ENCODE peak calls at places on chromosomes 6 and 20, in five cellular contexts. One of them, this sample, is unnamed.

GRCh38 chr6:144295981-144296767 is 11.0 kb downstream of the UTRN start:
- DNase-seq in CD4-positive, alpha-beta T cell: no peak
- DNase-seq in endothelial cell: no peak
- DNase-seq in progenitor cell of endocrine pancreas: no peak
- DNase-seq in MCF 10A: no peak
- DNase-seq in this sample: no peak

GRCh38 chr20:40525356-40525755 is 163.7 kb downstream of the MAFB start:
- DNase-seq in progenitor cell of endocrine pancreas: no peak
- DNase-seq in CD4-positive, alpha-beta T cell: no peak
- DNase-seq in MCF 10A: peak; percentile 55
- DNase-seq in endothelial cell: no peak
- DNase-seq in this sample: no peak

GRCh38 chr6:53593001-53593488 is 48.1 kb upstream of the GCLC start:
- DNase-seq in MCF 10A: peak; percentile 25
- DNase-seq in CD4-positive, alpha-beta T cell: no peak
- DNase-seq in endothelial cell: no peak
- DNase-seq in progenitor cell of endocrine pancreas: no peak
- DNase-seq in this sample: no peak

GRCh38 chr6:113397229-113397628 is 459.9 kb upstream of the MARCKS start:
- DNase-seq in CD4-positive, alpha-beta T cell: no peak
- DNase-seq in endothelial cell: no peak
- DNase-seq in progenitor cell of endocrine pancreas: no peak
- DNase-seq in MCF 10A: no peak
- DNase-seq in this sample: no peak

GRCh38 chr6:43396408-43397149 is 27.1 kb upstream of the ZNF318 start:
- DNase-seq in progenitor cell of endocrine pancreas: no peak
- DNase-seq in CD4-positive, alpha-beta T cell: no peak
- DNase-seq in MCF 10A: no peak
- DNase-seq in endothelial cell: no peak
- DNase-seq in this sample: no peak

GRCh38 chr6:87287251-87287650 is 35.1 kb upstream of the SMIM8 start:
- DNase-seq in progenitor cell of endocrine pancreas: no peak
- DNase-seq in MCF 10A: no peak
- DNase-seq in endothelial cell: no peak
- DNase-seq in CD4-positive, alpha-beta T cell: no peak
- DNase-seq in this sample: no peak

GRCh38 chr20:54137115-54137514 is 36.7 kb downstream of the CYP24A1 start:
- DNase-seq in endothelial cell: no peak
- DNase-seq in CD4-positive, alpha-beta T cell: no peak
- DNase-seq in progenitor cell of endocrine pancreas: no peak
- DNase-seq in MCF 10A: no peak
- DNase-seq in this sample: no peak

GRCh38 chr20:45361794-45362193 is 1.2 kb upstream of the SYS1 start:
- DNase-seq in endothelial cell: no peak
- DNase-seq in progenitor cell of endocrine pancreas: no peak
- DNase-seq in MCF 10A: no peak
- DNase-seq in CD4-positive, alpha-beta T cell: no peak
- DNase-seq in this sample: no peak

GRCh38 chr20:12391099-12391498 is 473.4 kb downstream of the BTBD3 start:
- DNase-seq in MCF 10A: no peak
- DNase-seq in CD4-positive, alpha-beta T cell: no peak
- DNase-seq in endothelial cell: no peak
- DNase-seq in progenitor cell of endocrine pancreas: no peak
- DNase-seq in this sample: no peak

GRCh38 chr20:25065625-25066338 is 7.8 kb upstream of the ACSS1 start:
- DNase-seq in progenitor cell of endocrine pancreas: no peak
- DNase-seq in MCF 10A: peak; percentile 59
- DNase-seq in CD4-positive, alpha-beta T cell: peak; percentile 72
- DNase-seq in endothelial cell: peak; percentile 54
- DNase-seq in this sample: no peak

GRCh38 chr6:107866606-107867301 is 42.6 kb upstream of the SCML4 start:
- DNase-seq in progenitor cell of endocrine pancreas: no peak
- DNase-seq in MCF 10A: peak; percentile 60
- DNase-seq in CD4-positive, alpha-beta T cell: no peak
- DNase-seq in endothelial cell: peak; percentile 17
- DNase-seq in this sample: no peak

GRCh38 chr6:1640476-1640875 is 30.8 kb downstream of the FOXC1 start:
- DNase-seq in MCF 10A: no peak
- DNase-seq in CD4-positive, alpha-beta T cell: peak; percentile 23
- DNase-seq in endothelial cell: no peak
- DNase-seq in progenitor cell of endocrine pancreas: no peak
- DNase-seq in this sample: no peak

GRCh38 chr6:166168616-166169548 is 1.2 kb upstream of the TBXT start:
- DNase-seq in endothelial cell: peak; percentile 25
- DNase-seq in MCF 10A: no peak
- DNase-seq in CD4-positive, alpha-beta T cell: no peak
- DNase-seq in progenitor cell of endocrine pancreas: no peak
- DNase-seq in this sample: no peak

GRCh38 chr6:136113736-136114173 is 136.4 kb downstream of the MTFR2 start:
- DNase-seq in CD4-positive, alpha-beta T cell: no peak
- DNase-seq in endothelial cell: peak; percentile 57
- DNase-seq in MCF 10A: peak; percentile 34
- DNase-seq in progenitor cell of endocrine pancreas: no peak
- DNase-seq in this sample: peak; percentile 48

GRCh38 chr6:3318226-3318625 is 59.5 kb downstream of the PSMG4 start:
- DNase-seq in CD4-positive, alpha-beta T cell: peak; percentile 44
- DNase-seq in endothelial cell: no peak
- DNase-seq in progenitor cell of endocrine pancreas: no peak
- DNase-seq in MCF 10A: no peak
- DNase-seq in this sample: no peak

GRCh38 chr6:3494391-3495100 is 37.7 kb upstream of the SLC22A23 start:
- DNase-seq in MCF 10A: no peak
- DNase-seq in CD4-positive, alpha-beta T cell: no peak
- DNase-seq in endothelial cell: no peak
- DNase-seq in progenitor cell of endocrine pancreas: no peak
- DNase-seq in this sample: no peak

GRCh38 chr20:22939181-22939580 is 95.9 kb upstream of the SSTR4 start:
- DNase-seq in endothelial cell: no peak
- DNase-seq in progenitor cell of endocrine pancreas: no peak
- DNase-seq in MCF 10A: no peak
- DNase-seq in CD4-positive, alpha-beta T cell: no peak
- DNase-seq in this sample: no peak

GRCh38 chr6:29680904-29681303 is at the start of gene ZFP57:
- DNase-seq in progenitor cell of endocrine pancreas: no peak
- DNase-seq in CD4-positive, alpha-beta T cell: no peak
- DNase-seq in endothelial cell: no peak
- DNase-seq in MCF 10A: no peak
- DNase-seq in this sample: no peak

GRCh38 chr20:62624325-62624690 is 18.0 kb upstream of the SLCO4A1 start:
- DNase-seq in endothelial cell: no peak
- DNase-seq in CD4-positive, alpha-beta T cell: no peak
- DNase-seq in progenitor cell of endocrine pancreas: no peak
- DNase-seq in MCF 10A: peak; percentile 33
- DNase-seq in this sample: no peak

GRCh38 chr6:92369309-92369708 is 1050.0 kb downstream of the EPHA7 start:
- DNase-seq in endothelial cell: no peak
- DNase-seq in MCF 10A: no peak
- DNase-seq in progenitor cell of endocrine pancreas: no peak
- DNase-seq in CD4-positive, alpha-beta T cell: no peak
- DNase-seq in this sample: no peak

GRCh38 chr6:18600236-18600635 is 213.1 kb downstream of the RNF144B start:
- DNase-seq in progenitor cell of endocrine pancreas: no peak
- DNase-seq in MCF 10A: no peak
- DNase-seq in CD4-positive, alpha-beta T cell: no peak
- DNase-seq in endothelial cell: no peak
- DNase-seq in this sample: no peak

GRCh38 chr20:61510778-61511330 is 258.8 kb downstream of the CDH4 start:
- DNase-seq in progenitor cell of endocrine pancreas: no peak
- DNase-seq in MCF 10A: no peak
- DNase-seq in CD4-positive, alpha-beta T cell: no peak
- DNase-seq in endothelial cell: no peak
- DNase-seq in this sample: no peak

GRCh38 chr6:2917065-2917464 is 14.0 kb upstream of the SERPINB9 start:
- DNase-seq in MCF 10A: no peak
- DNase-seq in CD4-positive, alpha-beta T cell: no peak
- DNase-seq in endothelial cell: no peak
- DNase-seq in progenitor cell of endocrine pancreas: no peak
- DNase-seq in this sample: no peak

GRCh38 chr6:95093154-95093553 is 484.2 kb upstream of the MANEA start:
- DNase-seq in CD4-positive, alpha-beta T cell: no peak
- DNase-seq in endothelial cell: no peak
- DNase-seq in MCF 10A: no peak
- DNase-seq in progenitor cell of endocrine pancreas: no peak
- DNase-seq in this sample: no peak

GRCh38 chr6:95095271-95095670 is 482.1 kb upstream of the MANEA start:
- DNase-seq in endothelial cell: no peak
- DNase-seq in CD4-positive, alpha-beta T cell: no peak
- DNase-seq in MCF 10A: no peak
- DNase-seq in progenitor cell of endocrine pancreas: no peak
- DNase-seq in this sample: no peak

GRCh38 chr6:95095855-95096254 is 481.5 kb upstream of the MANEA start:
- DNase-seq in endothelial cell: no peak
- DNase-seq in CD4-positive, alpha-beta T cell: no peak
- DNase-seq in MCF 10A: no peak
- DNase-seq in progenitor cell of endocrine pancreas: no peak
- DNase-seq in this sample: no peak

GRCh38 chr6:95094751-95095150 is 482.6 kb upstream of the MANEA start:
- DNase-seq in endothelial cell: no peak
- DNase-seq in MCF 10A: peak; percentile 44
- DNase-seq in CD4-positive, alpha-beta T cell: no peak
- DNase-seq in progenitor cell of endocrine pancreas: no peak
- DNase-seq in this sample: no peak

DNA sequence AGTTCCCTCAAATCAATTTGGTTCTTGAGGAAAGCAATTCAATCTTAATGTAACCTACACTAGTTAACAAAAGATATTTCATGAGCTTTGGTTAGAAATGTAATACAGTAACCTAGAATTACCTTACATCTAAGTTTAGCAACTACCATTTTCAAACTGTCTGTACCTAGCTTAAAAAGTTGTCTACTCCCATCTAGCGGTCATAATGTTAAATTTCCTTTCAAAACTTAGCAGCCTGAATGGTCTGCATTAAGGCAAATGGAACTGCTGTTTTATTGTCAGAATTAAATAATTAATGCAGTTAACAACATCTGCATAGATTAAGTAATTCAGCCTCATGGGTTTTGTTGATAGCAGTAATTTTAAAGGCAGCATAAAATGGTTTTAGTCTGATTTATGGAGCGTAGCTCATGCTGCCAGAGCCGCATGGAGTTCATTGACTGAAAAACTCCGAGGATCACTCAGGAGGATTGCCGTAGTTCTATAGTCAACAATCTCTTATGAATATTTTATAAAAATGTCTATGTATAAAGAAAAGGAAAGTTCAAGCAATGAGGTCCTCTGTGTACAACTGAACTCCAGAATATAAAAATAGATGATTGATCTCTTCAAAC is 485.4 kb upstream of the MANEA start:
- DNase-seq in endothelial cell: no peak
- DNase-seq in CD4-positive, alpha-beta T cell: no peak
- DNase-seq in progenitor cell of endocrine pancreas: no peak
- DNase-seq in MCF 10A: peak; percentile 54
- DNase-seq in this sample: no peak
- TF ChIP-seq CTCF in endothelial cell: peak; percentile 66
- TF ChIP-seq CTCF in CD4-positive, alpha-beta T cell: no peak
- TF ChIP-seq CTCF in progenitor cell of endocrine pancreas: peak; percentile 78
- TF ChIP-seq CTCF in MCF 10A: peak; percentile 56
- TF ChIP-seq CTCF in this sample: peak; percentile 64

GRCh38 chr20:18754030-18754659 is 59.4 kb upstream of the SCP2D1 start:
- DNase-seq in CD4-positive, alpha-beta T cell: no peak
- DNase-seq in MCF 10A: no peak
- DNase-seq in endothelial cell: no peak
- DNase-seq in progenitor cell of endocrine pancreas: no peak
- DNase-seq in this sample: no peak
- TF ChIP-seq CTCF in CD4-positive, alpha-beta T cell: no peak
- TF ChIP-seq CTCF in MCF 10A: no peak
- TF ChIP-seq CTCF in endothelial cell: no peak
- TF ChIP-seq CTCF in progenitor cell of endocrine pancreas: no peak
- TF ChIP-seq CTCF in this sample: no peak

GRCh38 chr6:51541847-51542246 is 545.6 kb downstream of the PKHD1 start:
- DNase-seq in MCF 10A: peak; percentile 36
- DNase-seq in endothelial cell: no peak
- DNase-seq in CD4-positive, alpha-beta T cell: no peak
- DNase-seq in progenitor cell of endocrine pancreas: no peak
- DNase-seq in this sample: no peak
- TF ChIP-seq CTCF in MCF 10A: peak; percentile 48
- TF ChIP-seq CTCF in endothelial cell: no peak
- TF ChIP-seq CTCF in CD4-positive, alpha-beta T cell: no peak
- TF ChIP-seq CTCF in progenitor cell of endocrine pancreas: no peak
- TF ChIP-seq CTCF in this sample: no peak

GRCh38 chr6:124881898-124882579 is 80.2 kb upstream of the RNF217 start:
- DNase-seq in MCF 10A: peak; percentile 66
- DNase-seq in progenitor cell of endocrine pancreas: no peak
- DNase-seq in endothelial cell: peak; percentile 23
- DNase-seq in CD4-positive, alpha-beta T cell: no peak
- DNase-seq in this sample: no peak
- TF ChIP-seq CTCF in MCF 10A: no peak
- TF ChIP-seq CTCF in progenitor cell of endocrine pancreas: no peak
- TF ChIP-seq CTCF in endothelial cell: no peak
- TF ChIP-seq CTCF in CD4-positive, alpha-beta T cell: no peak
- TF ChIP-seq CTCF in this sample: no peak

GRCh38 chr6:32969685-32970412 is 1.5 kb downstream of the BRD2 start:
- DNase-seq in endothelial cell: peak; percentile 75
- DNase-seq in progenitor cell of endocrine pancreas: peak; percentile 68
- DNase-seq in CD4-positive, alpha-beta T cell: peak; percentile 71
- DNase-seq in MCF 10A: peak; percentile 99
- DNase-seq in this sample: peak; percentile 75
- TF ChIP-seq CTCF in endothelial cell: no peak
- TF ChIP-seq CTCF in progenitor cell of endocrine pancreas: peak; percentile 37
- TF ChIP-seq CTCF in CD4-positive, alpha-beta T cell: peak; percentile 52
- TF ChIP-seq CTCF in MCF 10A: no peak
- TF ChIP-seq CTCF in this sample: peak; percentile 23

DNA sequence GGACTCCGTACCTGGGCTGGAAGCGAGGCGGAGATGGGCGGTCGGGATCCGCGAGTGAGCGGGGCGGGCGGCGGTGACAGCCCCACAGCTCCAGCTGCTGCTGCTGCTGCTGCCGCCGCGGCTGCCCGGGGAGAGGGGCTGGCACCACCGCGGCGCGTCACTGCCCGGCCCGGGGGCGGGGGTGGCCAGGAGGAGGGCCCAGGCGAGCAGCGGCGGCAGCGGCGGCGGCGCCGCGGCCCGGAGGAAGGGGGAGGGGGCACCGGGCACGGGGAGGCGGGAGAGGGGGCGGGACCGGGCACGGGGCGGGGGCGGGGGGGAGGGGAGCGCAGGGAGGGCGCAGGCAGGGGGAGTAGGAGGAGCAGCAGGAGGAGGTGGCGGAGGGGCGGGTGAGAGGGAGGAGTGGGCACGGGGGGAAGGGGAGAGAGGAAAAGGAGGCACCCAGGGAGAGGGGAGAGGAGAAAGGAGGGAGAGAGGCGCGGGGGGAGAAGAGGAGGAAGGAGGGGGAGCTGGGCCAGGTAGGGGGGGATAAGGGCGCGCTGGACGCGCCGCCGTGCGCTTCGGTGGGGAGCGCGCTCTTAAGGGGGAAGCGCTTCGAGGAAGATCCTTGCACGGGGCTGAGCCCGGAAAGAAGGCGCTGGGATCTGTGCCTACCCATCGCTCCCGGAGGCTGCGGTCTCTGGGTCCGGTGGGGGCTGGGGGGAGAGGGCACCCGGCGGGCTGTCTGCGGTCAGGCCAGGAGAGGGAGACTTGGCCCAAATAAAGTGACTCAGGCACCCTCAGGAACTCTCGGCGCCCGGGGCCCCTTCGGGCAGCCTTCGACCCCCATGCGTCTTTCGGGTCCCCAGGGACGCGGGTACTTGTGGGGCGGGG is 101.5 kb downstream of the NOL4L start:
- DNase-seq in progenitor cell of endocrine pancreas: peak; percentile 90
- DNase-seq in CD4-positive, alpha-beta T cell: peak; percentile 72
- DNase-seq in MCF 10A: peak; percentile 63
- DNase-seq in endothelial cell: peak; percentile 90
- DNase-seq in this sample: peak; percentile 80
- TF ChIP-seq CTCF in progenitor cell of endocrine pancreas: no peak
- TF ChIP-seq CTCF in CD4-positive, alpha-beta T cell: no peak
- TF ChIP-seq CTCF in MCF 10A: no peak
- TF ChIP-seq CTCF in endothelial cell: no peak
- TF ChIP-seq CTCF in this sample: no peak